ENCODE peak calls at places on chromosomes 7 and 10, in six cellular contexts. B is choroid plexus epithelial cell; U is OCI-LY7; L is CD8-positive, alpha-beta T cell; T is coronary artery; J is heart right ventricle. C is an unnamed sample.

GRCh38 chr10:116195039-116195438 is 78.0 kb downstream of the GFRA1 start:
- DNase-seq in L (no peak), U (no peak), J (no peak), T (no peak), B (no peak), C (no peak)

GRCh38 chr7:8249121-8249520 is 12.8 kb downstream of the ICA1 start:
- DNase-seq in U (no peak), J (no peak), L (no peak), T (no peak), B (no peak), C (no peak)

GRCh38 chr7:90266808-90267207 is 21.8 kb downstream of the CFAP69 start:
- DNase-seq in L (no peak), J (no peak), U (no peak), T (no peak), B (peak; percentile 69), C (no peak)

GRCh38 chr7:126667742-126668366 is 584.9 kb downstream of the GRM8 start:
- DNase-seq in B (no peak), T (no peak), J (no peak), U (no peak), L (no peak), C (no peak)

GRCh38 chr10:79377557-79378382 is 30.5 kb downstream of the PPIF start:
- DNase-seq in U (no peak), T (peak; percentile 52), J (no peak), B (no peak), L (no peak), C (no peak)

GRCh38 chr10:3066317-3066931 is 924 bp upstream of the PFKP start:
- DNase-seq in B (no peak), L (no peak), U (no peak), T (no peak), J (peak; percentile 47), C (no peak)

GRCh38 chr10:115861455-115861854 is 411.6 kb downstream of the GFRA1 start:
- DNase-seq in L (no peak), B (peak; percentile 28), U (no peak), J (no peak), T (no peak), C (no peak)

GRCh38 chr10:61076572-61077114 is 132.7 kb upstream of the RHOBTB1 start:
- DNase-seq in B (no peak), T (no peak), U (no peak), J (no peak), L (no peak), C (no peak)

GRCh38 chr10:72075184-72076115 is 12.9 kb downstream of the SPOCK2 start:
- DNase-seq in T (no peak), U (no peak), L (no peak), B (no peak), J (no peak), C (no peak)

GRCh38 chr10:72637398-72637857 is 11.5 kb upstream of the MICU1 start:
- DNase-seq in B (peak; percentile 52), L (no peak), U (no peak), T (no peak), J (peak; percentile 15), C (peak; percentile 52)

GRCh38 chr10:67487199-67487598 is 208.8 kb downstream of the CTNNA3 start:
- DNase-seq in B (no peak), J (no peak), T (no peak), L (no peak), U (no peak), C (no peak)

GRCh38 chr7:69775231-69775771 is 177.0 kb downstream of the AUTS2 start:
- DNase-seq in L (no peak), J (no peak), B (peak; percentile 20), T (no peak), U (no peak), C (no peak)

GRCh38 chr10:61400524-61400923 is 52.7 kb downstream of the TMEM26 start:
- DNase-seq in L (no peak), T (no peak), B (no peak), J (no peak), U (no peak), C (no peak)

GRCh38 chr10:121240011-121240410 is 358.2 kb downstream of the FGFR2 start:
- DNase-seq in U (no peak), J (no peak), T (no peak), B (no peak), L (no peak), C (no peak)

GRCh38 chr10:103382769-103383168 is 13.5 kb downstream of the ATP5MK start:
- DNase-seq in B (no peak), T (no peak), J (no peak), U (no peak), L (no peak), C (no peak)

GRCh38 chr7:27161721-27162547 is 3.4 kb downstream of the HOXA9 start:
- DNase-seq in B (no peak), U (no peak), L (no peak), T (no peak), J (no peak), C (no peak)

GRCh38 chr7:104328308-104328969 is at the start of gene LHFPL3:
- DNase-seq in B (peak; percentile 0), L (no peak), J (no peak), T (no peak), U (no peak), C (no peak)

GRCh38 chr7:151794508-151795167 is 82.3 kb downstream of the PRKAG2 start:
- DNase-seq in L (no peak), J (no peak), B (peak; percentile 38), U (no peak), T (no peak), C (peak; percentile 45)

GRCh38 chr10:58590152-58590551 is 77.5 kb downstream of the BICC1 start:
- DNase-seq in L (no peak), B (peak; percentile 97), J (no peak), U (no peak), T (no peak), C (peak; percentile 96)

GRCh38 chr7:97801108-97801507 is 69.2 kb downstream of the TAC1 start:
- DNase-seq in U (no peak), B (no peak), T (no peak), J (no peak), L (no peak), C (no peak)

GRCh38 chr10:75425291-75426079 is 5.9 kb upstream of the LRMDA start:
- DNase-seq in J (no peak), L (no peak), U (no peak), B (no peak), T (no peak), C (no peak)

GRCh38 chr10:1185911-1186692 is 129.9 kb downstream of the WDR37 start:
- DNase-seq in B (no peak), L (no peak), U (no peak), T (no peak), J (no peak), C (no peak)

DNA sequence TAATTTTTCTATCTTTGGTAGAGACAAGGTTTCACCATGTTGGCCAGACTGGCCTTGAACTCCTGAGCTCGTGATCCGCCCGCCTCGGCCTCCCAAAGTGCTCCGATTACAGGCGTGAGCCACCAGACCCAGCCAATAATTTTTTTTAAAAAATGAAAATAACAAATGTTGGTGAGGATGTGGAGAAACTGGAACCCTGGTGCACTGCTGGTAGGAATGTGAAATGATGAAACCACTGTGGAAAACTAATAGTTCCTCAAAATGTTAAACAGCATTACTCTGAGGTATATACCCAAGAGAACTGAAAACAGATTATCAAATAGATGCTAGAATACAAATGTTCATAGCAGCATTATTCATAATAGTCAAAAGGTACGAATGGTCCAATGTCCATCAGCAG is 23.0 kb upstream of the YWHAG start:
- DNase-seq in B (no peak), L (no peak), T (no peak), J (no peak), U (no peak), C (no peak)
- TF ChIP-seq CTCF in B (peak; percentile 28), L (no peak), T (no peak), J (no peak), U (no peak), C (no peak)

GRCh38 chr7:43753401-43753800 is 5.1 kb upstream of the BLVRA start:
- DNase-seq in L (no peak), J (no peak), U (no peak), B (no peak), T (no peak), C (no peak)

GRCh38 chr7:43747703-43748102 is 10.8 kb upstream of the BLVRA start:
- DNase-seq in T (no peak), L (no peak), J (no peak), B (no peak), U (no peak), C (no peak)

GRCh38 chr7:43749383-43749940 is 9.0 kb upstream of the BLVRA start:
- DNase-seq in J (no peak), T (no peak), L (no peak), B (no peak), U (no peak), C (no peak)

GRCh38 chr7:43752411-43752810 is 6.1 kb upstream of the BLVRA start:
- DNase-seq in J (no peak), L (no peak), B (no peak), U (no peak), T (no peak), C (no peak)

DNA sequence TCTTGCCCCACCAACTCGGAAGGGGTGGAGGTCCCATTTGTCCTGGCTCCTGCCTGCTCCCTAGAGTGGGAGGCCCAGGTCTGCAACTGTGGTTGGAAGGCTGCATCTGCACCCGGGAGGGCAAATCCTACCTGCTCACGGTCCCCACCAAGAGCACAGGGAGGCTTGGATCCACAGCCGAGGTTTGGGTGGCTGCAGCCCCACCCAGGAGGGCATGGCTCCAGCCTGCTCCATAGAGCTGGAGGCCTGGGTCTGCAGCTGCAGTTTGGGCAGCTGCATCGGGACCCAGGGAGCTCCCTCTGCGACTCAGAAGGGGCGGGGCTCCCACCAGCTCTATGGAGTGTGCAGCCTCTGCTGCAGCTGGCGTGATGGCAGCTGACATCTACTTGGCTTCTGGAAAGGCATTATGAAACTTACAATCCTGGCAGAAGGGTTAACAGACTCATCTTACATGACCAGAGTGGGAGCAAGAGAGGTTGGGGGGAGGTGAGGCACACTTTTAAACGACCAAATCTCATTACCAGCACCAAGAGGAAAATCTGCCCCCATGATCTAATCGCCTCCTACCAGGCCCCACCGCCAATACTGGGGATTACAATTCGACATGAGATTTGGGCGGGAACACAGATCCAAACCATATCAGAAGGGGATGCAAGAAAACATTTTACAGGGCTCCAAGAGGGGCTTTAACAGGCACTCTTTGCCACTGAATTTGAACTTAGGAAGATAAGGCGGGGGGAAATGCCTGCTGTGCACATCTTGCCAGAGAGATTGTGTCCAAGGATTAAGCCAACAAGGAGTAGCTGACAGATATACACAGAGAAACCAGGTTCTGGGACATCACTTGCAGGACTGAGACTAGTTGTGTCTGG is 8.2 kb upstream of the BLVRA start:
- DNase-seq in B (no peak), J (no peak), L (no peak), T (no peak), U (no peak), C (no peak)
- H3K4me3 ChIP-seq in B (no peak overlapping the region), J (no peak overlapping the region), L (no peak overlapping the region), T (no peak overlapping the region), U (no peak overlapping the region), C (no peak overlapping the region)

DNA sequence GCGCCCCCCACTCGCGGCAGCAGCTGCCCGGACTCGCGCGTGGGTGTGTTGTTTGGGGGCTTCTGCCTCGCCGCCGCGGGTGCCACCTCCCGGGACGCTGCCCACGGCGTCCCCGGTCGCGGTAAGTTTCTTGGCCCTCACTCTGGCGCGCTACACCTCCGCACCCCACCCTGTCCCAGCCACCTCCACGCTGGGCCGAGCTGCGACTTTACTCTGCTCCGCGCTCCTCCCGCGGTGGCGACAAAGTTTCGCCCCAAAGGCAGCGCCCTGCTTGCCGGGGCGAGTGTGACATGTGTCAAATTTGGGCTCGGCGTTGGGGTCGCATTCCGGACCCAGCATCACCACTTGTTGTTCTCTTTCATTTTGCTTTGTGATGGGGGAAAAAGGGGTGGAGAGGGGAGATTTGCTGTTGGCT is 167.7 kb upstream of the PPP1R3A start:
- DNase-seq in B (no peak), T (no peak), U (no peak), L (no peak), J (no peak), C (peak; percentile 20)
- TF ChIP-seq CTCF in B (no peak), T (no peak), U (no peak), L (no peak), J (no peak), C (no peak)

GRCh38 chr10:98646998-98647917 is 200.5 kb upstream of the HPS1 start:
- DNase-seq in U (no peak), B (no peak), J (no peak), L (no peak), T (no peak), C (no peak)
- H3K4me3 ChIP-seq in U (no peak overlapping the region), B (no peak overlapping the region), J (no peak overlapping the region), L (no peak overlapping the region), T (no peak overlapping the region), C (no peak overlapping the region)

C was measured in astrocyte of the spinal cord.